ENCODE peak calls at places on chromosomes 6 and 20, in ten cellular contexts. Z, O, V, L, T, Q, A, W, E and F are unnamed samples.

GRCh38 chr6:11729083-11729482 is 49.5 kb downstream of the ADTRP start:
- DNase-seq in Z (no peak), O (no peak), V (no peak), L (no peak), T (no peak), Q (no peak), A (no peak), W (no peak), E (no peak), F (no peak)

GRCh38 chr6:118923035-118923434 is 11.9 kb downstream of the MCM9 start:
- DNase-seq in Z (no peak), O (no peak), V (no peak), L (no peak), T (no peak), Q (no peak), A (no peak), W (no peak), E (no peak), F (no peak)

GRCh38 chr6:164531745-164532144 is 777.7 kb downstream of the C6orf118 start:
- DNase-seq in Z (no peak), O (no peak), V (no peak), L (no peak), T (no peak), Q (no peak), A (no peak), W (no peak), E (no peak), F (no peak)

GRCh38 chr6:346389-347030 is 45.0 kb upstream of the IRF4 start:
- DNase-seq in Z (peak; percentile 55), O (peak; percentile 78), V (no peak), L (no peak), T (no peak), Q (no peak), A (no peak), W (no peak), E (no peak), F (no peak)

GRCh38 chr20:3805594-3806264 is 9.6 kb downstream of the CDC25B start:
- DNase-seq in Z (no peak), O (peak; percentile 81), V (no peak), L (no peak), T (no peak), Q (no peak), A (no peak), W (no peak), E (no peak), F (no peak)

GRCh38 chr6:137051790-137052472 is 7.2 kb upstream of the IL20RA start:
- DNase-seq in Z (no peak), O (no peak), V (no peak), L (no peak), T (no peak), Q (no peak), A (no peak), W (no peak), E (no peak), F (no peak)

GRCh38 chr20:5928831-5929715 is 21.3 kb downstream of the TRMT6 start:
- DNase-seq in Z (no peak), O (no peak), V (no peak), L (no peak), T (no peak), Q (no peak), A (no peak), W (no peak), E (no peak), F (no peak)

GRCh38 chr6:170025341-170026271 is 265.3 kb downstream of the DLL1 start:
- DNase-seq in Z (peak; percentile 61), O (no peak), V (no peak), L (no peak), T (no peak), Q (no peak), A (no peak), W (no peak), E (no peak), F (no peak)

GRCh38 chr6:15562954-15563353 is 99.9 kb downstream of the DTNBP1 start:
- DNase-seq in Z (no peak), O (no peak), V (no peak), L (no peak), T (no peak), Q (no peak), A (no peak), W (no peak), E (no peak), F (no peak)

GRCh38 chr6:157030756-157031155 is 253.6 kb downstream of the ARID1B start:
- DNase-seq in Z (no peak), O (no peak), V (no peak), L (peak; percentile 52), T (no peak), Q (peak; percentile 41), A (no peak), W (no peak), E (no peak), F (no peak)

GRCh38 chr6:34791164-34791841 is 580 bp upstream of the BLTP3A start:
- DNase-seq in Z (peak; percentile 78), O (peak; percentile 61), V (no peak), L (peak; percentile 49), T (peak; percentile 48), Q (peak; percentile 69), A (peak; percentile 66), W (no peak), E (no peak), F (peak; percentile 69)